ENCODE peak calls at places on chromosomes 12 and 14, in seven cellular contexts. One of them, this sample, is unnamed.

GRCh38 chr14:91027556-91027955 is 32.9 kb downstream of the RPS6KA5 start:
- DNase-seq in H9: no peak
- DNase-seq in NCI-H1417 treated with DMSO at 0.1 percent for 48 hours: no peak
- DNase-seq in AML-193: no peak
- DNase-seq in CD8-positive, alpha-beta T cell: no peak
- DNase-seq in T-helper 2 cell: no peak
- DNase-seq in H7: no peak
- DNase-seq in this sample: no peak

GRCh38 chr12:100827901-100828520 is 33.4 kb downstream of the ANO4 start:
- DNase-seq in CD8-positive, alpha-beta T cell: no peak
- DNase-seq in NCI-H1417 treated with DMSO at 0.1 percent for 48 hours: peak
- DNase-seq in H7: peak
- DNase-seq in AML-193: peak
- DNase-seq in H9: no peak
- DNase-seq in T-helper 2 cell: no peak
- DNase-seq in this sample: peak

GRCh38 chr12:74337951-74338350 is 199.7 kb upstream of the ATXN7L3B start:
- DNase-seq in NCI-H1417 treated with DMSO at 0.1 percent for 48 hours: no peak
- DNase-seq in T-helper 2 cell: no peak
- DNase-seq in CD8-positive, alpha-beta T cell: no peak
- DNase-seq in H9: no peak
- DNase-seq in H7: no peak
- DNase-seq in AML-193: no peak
- DNase-seq in this sample: peak

GRCh38 chr12:12839886-12840285 is 26.7 kb downstream of the DDX47 start:
- DNase-seq in H9: no peak
- DNase-seq in AML-193: no peak
- DNase-seq in H7: no peak
- DNase-seq in T-helper 2 cell: no peak
- DNase-seq in NCI-H1417 treated with DMSO at 0.1 percent for 48 hours: no peak
- DNase-seq in CD8-positive, alpha-beta T cell: no peak
- DNase-seq in this sample: peak

GRCh38 chr14:34983148-34983760 is 462 bp downstream of the SRP54 start:
- DNase-seq in H7: no peak
- DNase-seq in T-helper 2 cell: no peak
- DNase-seq in NCI-H1417 treated with DMSO at 0.1 percent for 48 hours: no peak
- DNase-seq in H9: no peak
- DNase-seq in AML-193: no peak
- DNase-seq in CD8-positive, alpha-beta T cell: no peak
- DNase-seq in this sample: peak

GRCh38 chr12:43292699-43293098 is 259.3 kb downstream of the ADAMTS20 start:
- DNase-seq in H7: no peak
- DNase-seq in NCI-H1417 treated with DMSO at 0.1 percent for 48 hours: no peak
- DNase-seq in T-helper 2 cell: no peak
- DNase-seq in H9: no peak
- DNase-seq in CD8-positive, alpha-beta T cell: no peak
- DNase-seq in AML-193: no peak
- DNase-seq in this sample: no peak

GRCh38 chr12:106427917-106428316 is 70.4 kb downstream of the POLR3B start:
- DNase-seq in AML-193: no peak
- DNase-seq in H7: no peak
- DNase-seq in CD8-positive, alpha-beta T cell: no peak
- DNase-seq in T-helper 2 cell: no peak
- DNase-seq in H9: no peak
- DNase-seq in NCI-H1417 treated with DMSO at 0.1 percent for 48 hours: no peak
- DNase-seq in this sample: no peak

GRCh38 chr14:101588286-101588975 is 27.1 kb downstream of the DIO3 start:
- DNase-seq in AML-193: no peak
- DNase-seq in CD8-positive, alpha-beta T cell: no peak
- DNase-seq in T-helper 2 cell: no peak
- DNase-seq in NCI-H1417 treated with DMSO at 0.1 percent for 48 hours: no peak
- DNase-seq in H9: no peak
- DNase-seq in H7: no peak
- DNase-seq in this sample: no peak

GRCh38 chr14:51188566-51189185 is 51.4 kb upstream of the TMX1 start:
- DNase-seq in H7: no peak
- DNase-seq in H9: no peak
- DNase-seq in NCI-H1417 treated with DMSO at 0.1 percent for 48 hours: no peak
- DNase-seq in CD8-positive, alpha-beta T cell: no peak
- DNase-seq in T-helper 2 cell: no peak
- DNase-seq in AML-193: no peak
- DNase-seq in this sample: no peak

GRCh38 chr12:53990311-53991076 is 5.5 kb downstream of the HOXC10 start:
- DNase-seq in CD8-positive, alpha-beta T cell: no peak
- DNase-seq in H9: no peak
- DNase-seq in AML-193: no peak
- DNase-seq in NCI-H1417 treated with DMSO at 0.1 percent for 48 hours: no peak
- DNase-seq in T-helper 2 cell: no peak
- DNase-seq in H7: no peak
- DNase-seq in this sample: peak

GRCh38 chr12:119868992-119869391 is 8.1 kb downstream of the CIT start:
- DNase-seq in CD8-positive, alpha-beta T cell: no peak
- DNase-seq in T-helper 2 cell: no peak
- DNase-seq in H9: no peak
- DNase-seq in AML-193: no peak
- DNase-seq in H7: no peak
- DNase-seq in NCI-H1417 treated with DMSO at 0.1 percent for 48 hours: no peak
- DNase-seq in this sample: no peak

GRCh38 chr12:101779200-101779599 is 39.9 kb upstream of the SYCP3 start:
- DNase-seq in CD8-positive, alpha-beta T cell: no peak
- DNase-seq in NCI-H1417 treated with DMSO at 0.1 percent for 48 hours: no peak
- DNase-seq in H9: no peak
- DNase-seq in H7: no peak
- DNase-seq in AML-193: no peak
- DNase-seq in T-helper 2 cell: no peak
- DNase-seq in this sample: no peak

GRCh38 chr14:64410084-64410774 is 22.1 kb downstream of the MTHFD1 start:
- DNase-seq in H7: peak
- DNase-seq in CD8-positive, alpha-beta T cell: no peak
- DNase-seq in T-helper 2 cell: no peak
- DNase-seq in H9: peak
- DNase-seq in NCI-H1417 treated with DMSO at 0.1 percent for 48 hours: no peak
- DNase-seq in AML-193: no peak
- DNase-seq in this sample: no peak